ENCODE peak calls at places on chromosome 11, in six cellular contexts. One of them, this sample, is unnamed.

GRCh38 chr11:28058333-28058732 is 49.6 kb downstream of the KIF18A start:
- DNase-seq in mammary epithelial cell: no peak
- DNase-seq in mesenchymal stem cell: peak; percentile 39
- DNase-seq in IMR-90: peak; percentile 51
- DNase-seq in GM23338: peak; percentile 1
- DNase-seq in Karpas-422: no peak
- DNase-seq in this sample: no peak

GRCh38 chr11:75639752-75640151 is 29.1 kb downstream of the MAP6 start:
- DNase-seq in mammary epithelial cell: no peak
- DNase-seq in mesenchymal stem cell: peak; percentile 72
- DNase-seq in IMR-90: peak; percentile 59
- DNase-seq in GM23338: no peak
- DNase-seq in Karpas-422: no peak
- DNase-seq in this sample: no peak

GRCh38 chr11:117099681-117100080 is 1.5 kb upstream of the SIK3 start:
- DNase-seq in mammary epithelial cell: no peak
- DNase-seq in mesenchymal stem cell: no peak
- DNase-seq in IMR-90: no peak
- DNase-seq in GM23338: no peak
- DNase-seq in Karpas-422: no peak
- DNase-seq in this sample: no peak

GRCh38 chr11:21710791-21711190 is 482.1 kb upstream of the ANO5 start:
- DNase-seq in mammary epithelial cell: peak; percentile 9
- DNase-seq in mesenchymal stem cell: no peak
- DNase-seq in IMR-90: no peak
- DNase-seq in GM23338: no peak
- DNase-seq in Karpas-422: no peak
- DNase-seq in this sample: no peak

GRCh38 chr11:108324587-108324986 is 101.7 kb downstream of the ATM start:
- DNase-seq in mammary epithelial cell: peak; percentile 5
- DNase-seq in mesenchymal stem cell: no peak
- DNase-seq in IMR-90: peak; percentile 57
- DNase-seq in GM23338: no peak
- DNase-seq in Karpas-422: no peak
- DNase-seq in this sample: no peak

GRCh38 chr11:116176484-116177005 is 596.2 kb downstream of the BUD13 start:
- DNase-seq in mammary epithelial cell: no peak
- DNase-seq in mesenchymal stem cell: no peak
- DNase-seq in IMR-90: no peak
- DNase-seq in GM23338: no peak
- DNase-seq in Karpas-422: no peak
- DNase-seq in this sample: no peak

GRCh38 chr11:123020968-123021367 is 39.3 kb upstream of the BSX start:
- DNase-seq in mammary epithelial cell: peak; percentile 20
- DNase-seq in mesenchymal stem cell: peak; percentile 58
- DNase-seq in IMR-90: peak; percentile 49
- DNase-seq in GM23338: peak; percentile 88
- DNase-seq in Karpas-422: peak; percentile 78
- DNase-seq in this sample: peak; percentile 37

GRCh38 chr11:15107730-15108515 is 6.8 kb upstream of the INSC start:
- DNase-seq in mammary epithelial cell: peak; percentile 61
- DNase-seq in mesenchymal stem cell: peak; percentile 74
- DNase-seq in IMR-90: peak; percentile 55
- DNase-seq in GM23338: no peak
- DNase-seq in Karpas-422: no peak
- DNase-seq in this sample: no peak

GRCh38 chr11:119172513-119172912 is 4.0 kb downstream of the NLRX1 start:
- DNase-seq in mammary epithelial cell: no peak
- DNase-seq in mesenchymal stem cell: no peak
- DNase-seq in IMR-90: no peak
- DNase-seq in GM23338: no peak
- DNase-seq in Karpas-422: no peak
- DNase-seq in this sample: no peak

GRCh38 chr11:68166969-68167368 is 45.8 kb upstream of the CHKA start:
- DNase-seq in mammary epithelial cell: no peak
- DNase-seq in mesenchymal stem cell: no peak
- DNase-seq in IMR-90: no peak
- DNase-seq in GM23338: no peak
- DNase-seq in Karpas-422: no peak
- DNase-seq in this sample: no peak

GRCh38 chr11:68167474-68167873 is 45.6 kb downstream of the KMT5B start:
- DNase-seq in mammary epithelial cell: no peak
- DNase-seq in mesenchymal stem cell: no peak
- DNase-seq in IMR-90: no peak
- DNase-seq in GM23338: no peak
- DNase-seq in Karpas-422: no peak
- DNase-seq in this sample: no peak

GRCh38 chr11:68164437-68164836 is 43.2 kb upstream of the CHKA start:
- DNase-seq in mammary epithelial cell: peak; percentile 64
- DNase-seq in mesenchymal stem cell: peak; percentile 22
- DNase-seq in IMR-90: peak; percentile 66
- DNase-seq in GM23338: no peak
- DNase-seq in Karpas-422: no peak
- DNase-seq in this sample: no peak

GRCh38 chr11:68163691-68164090 is 42.5 kb upstream of the CHKA start:
- DNase-seq in mammary epithelial cell: no peak
- DNase-seq in mesenchymal stem cell: no peak
- DNase-seq in IMR-90: no peak
- DNase-seq in GM23338: no peak
- DNase-seq in Karpas-422: no peak
- DNase-seq in this sample: no peak

GRCh38 chr11:68165601-68166000 is 44.4 kb upstream of the CHKA start:
- DNase-seq in mammary epithelial cell: no peak
- DNase-seq in mesenchymal stem cell: no peak
- DNase-seq in IMR-90: no peak
- DNase-seq in GM23338: no peak
- DNase-seq in Karpas-422: no peak
- DNase-seq in this sample: no peak
- H3K36me3 ChIP-seq in mammary epithelial cell: peaks cover 20% of the 10 kb centered on the region
- H3K36me3 ChIP-seq in mesenchymal stem cell: peaks cover 35% of the 10 kb centered on the region
- H3K36me3 ChIP-seq in IMR-90: peaks cover 46% of the 10 kb centered on the region
- H3K36me3 ChIP-seq in GM23338: peaks cover 30% of the 10 kb centered on the region
- H3K36me3 ChIP-seq in Karpas-422: peaks cover 25% of the 10 kb centered on the region
- H3K36me3 ChIP-seq in this sample: peaks cover 18% of the 10 kb centered on the region

GRCh38 chr11:35812850-35813249 is 131.0 kb upstream of the LDLRAD3 start:
- DNase-seq in mammary epithelial cell: no peak
- DNase-seq in mesenchymal stem cell: no peak
- DNase-seq in IMR-90: no peak
- DNase-seq in GM23338: no peak
- DNase-seq in Karpas-422: no peak
- DNase-seq in this sample: no peak
- H3K27ac ChIP-seq in mammary epithelial cell: no peak overlapping the region
- H3K27ac ChIP-seq in mesenchymal stem cell: no peak overlapping the region
- H3K27ac ChIP-seq in IMR-90: no peak overlapping the region
- H3K27ac ChIP-seq in GM23338: no peak overlapping the region
- H3K27ac ChIP-seq in Karpas-422: no peak overlapping the region
- H3K27ac ChIP-seq in this sample: no peak overlapping the region

GRCh38 chr11:60908803-60909202 is 2.4 kb upstream of the PRPF19 start:
- DNase-seq in mammary epithelial cell: no peak
- DNase-seq in mesenchymal stem cell: no peak
- DNase-seq in IMR-90: no peak
- DNase-seq in GM23338: no peak
- DNase-seq in Karpas-422: no peak
- DNase-seq in this sample: no peak

GRCh38 chr11:60905047-60905446 is 1.3 kb downstream of the PRPF19 start:
- DNase-seq in mammary epithelial cell: no peak
- DNase-seq in mesenchymal stem cell: no peak
- DNase-seq in IMR-90: no peak
- DNase-seq in GM23338: no peak
- DNase-seq in Karpas-422: no peak
- DNase-seq in this sample: no peak

GRCh38 chr11:60902625-60903024 is 3.8 kb downstream of the PRPF19 start:
- DNase-seq in mammary epithelial cell: no peak
- DNase-seq in mesenchymal stem cell: no peak
- DNase-seq in IMR-90: no peak
- DNase-seq in GM23338: no peak
- DNase-seq in Karpas-422: no peak
- DNase-seq in this sample: no peak

GRCh38 chr11:60906132-60906972 is at the start of gene PRPF19:
- DNase-seq in mammary epithelial cell: peak; percentile 96
- DNase-seq in mesenchymal stem cell: peak; percentile 98
- DNase-seq in IMR-90: peak; percentile 92
- DNase-seq in GM23338: peak; percentile 99
- DNase-seq in Karpas-422: peak; percentile 99
- DNase-seq in this sample: peak; percentile 99

DNA sequence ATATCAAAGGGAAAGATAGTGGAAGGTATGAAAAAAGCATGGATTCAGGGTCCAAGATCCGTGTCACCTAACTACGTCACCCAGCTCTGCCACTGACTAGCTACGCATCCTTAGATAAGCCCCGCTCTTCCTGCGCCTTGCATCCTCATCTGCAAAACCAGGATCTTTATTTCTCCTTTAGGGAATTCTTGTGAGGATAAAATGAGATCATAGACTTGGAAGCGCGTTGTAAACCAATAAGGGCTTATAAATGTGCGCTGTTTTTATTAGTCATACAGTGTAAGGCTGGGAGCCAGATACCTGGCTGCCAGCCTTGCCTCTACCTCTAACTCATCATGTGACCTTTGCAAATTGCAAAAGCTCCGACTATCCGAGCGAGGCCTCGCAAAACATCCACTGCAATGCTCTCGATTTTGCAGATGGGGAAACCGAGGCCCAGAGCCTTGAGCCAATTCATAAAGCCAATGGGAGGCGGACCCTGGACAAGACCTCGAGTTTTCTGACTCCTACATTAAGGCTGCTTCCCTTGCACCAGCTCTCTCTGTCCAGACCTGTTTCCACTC is 753 bp downstream of the PRPF19 start:
- DNase-seq in mammary epithelial cell: peak; percentile 77
- DNase-seq in mesenchymal stem cell: peak; percentile 61
- DNase-seq in IMR-90: peak; percentile 78
- DNase-seq in GM23338: peak; percentile 11
- DNase-seq in Karpas-422: no peak
- DNase-seq in this sample: no peak
- H3K36me3 ChIP-seq in mammary epithelial cell: peaks cover 23% of the 10 kb centered on the region
- H3K36me3 ChIP-seq in mesenchymal stem cell: peaks cover 29% of the 10 kb centered on the region
- H3K36me3 ChIP-seq in IMR-90: peaks cover 24% of the 10 kb centered on the region
- H3K36me3 ChIP-seq in GM23338: peaks cover 9% of the 10 kb centered on the region
- H3K36me3 ChIP-seq in Karpas-422: peaks cover 34% of the 10 kb centered on the region
- H3K36me3 ChIP-seq in this sample: peaks cover 13% of the 10 kb centered on the region

DNA sequence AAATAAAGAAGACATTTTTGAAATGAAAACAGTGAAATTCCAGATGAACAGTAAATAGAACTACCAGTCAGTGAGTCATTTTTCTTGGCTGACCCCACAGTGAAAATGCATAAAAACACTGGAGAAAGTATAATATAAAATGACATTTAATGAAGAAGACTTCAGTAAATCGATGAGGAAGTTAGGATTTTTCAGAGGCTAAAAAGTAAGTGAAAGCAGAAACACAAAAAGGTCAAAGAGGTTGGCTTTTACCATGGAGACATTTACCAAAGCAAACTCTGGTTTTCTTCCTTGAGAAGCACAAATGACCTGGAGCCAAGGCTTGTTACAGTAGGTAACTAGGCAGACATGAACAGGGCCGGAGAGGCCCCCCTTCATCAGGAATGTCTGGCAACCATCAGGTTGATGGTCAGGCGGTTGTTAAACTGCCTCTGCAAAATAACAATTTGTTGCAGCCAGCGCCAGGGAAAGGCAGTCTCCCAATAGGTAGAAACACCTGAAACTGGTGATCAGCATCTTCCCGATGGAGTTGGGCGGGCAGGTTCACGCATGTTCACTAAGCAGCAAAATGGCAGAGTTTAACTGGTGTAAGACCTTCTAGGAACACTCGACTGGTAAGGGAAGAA is 16.7 kb upstream of the TMEM123 start:
- DNase-seq in mammary epithelial cell: no peak
- DNase-seq in mesenchymal stem cell: peak; percentile 40
- DNase-seq in IMR-90: peak; percentile 62
- DNase-seq in GM23338: no peak
- DNase-seq in Karpas-422: no peak
- DNase-seq in this sample: no peak
- H3K27ac ChIP-seq in mammary epithelial cell: no peak overlapping the region
- H3K27ac ChIP-seq in mesenchymal stem cell: peak overlapping the region; percentile 9
- H3K27ac ChIP-seq in IMR-90: peak overlapping the region; percentile 36
- H3K27ac ChIP-seq in GM23338: no peak overlapping the region
- H3K27ac ChIP-seq in Karpas-422: no peak overlapping the region
- H3K27ac ChIP-seq in this sample: no peak overlapping the region

GRCh38 chr11:102386376-102386775 is 39.4 kb downstream of the BIRC2 start:
- DNase-seq in mammary epithelial cell: no peak
- DNase-seq in mesenchymal stem cell: no peak
- DNase-seq in IMR-90: peak; percentile 17
- DNase-seq in GM23338: no peak
- DNase-seq in Karpas-422: no peak
- DNase-seq in this sample: no peak

GRCh38 chr11:102382384-102382783 is 35.4 kb downstream of the BIRC2 start:
- DNase-seq in mammary epithelial cell: no peak
- DNase-seq in mesenchymal stem cell: no peak
- DNase-seq in IMR-90: peak; percentile 19
- DNase-seq in GM23338: no peak
- DNase-seq in Karpas-422: no peak
- DNase-seq in this sample: no peak

GRCh38 chr11:102385053-102385976 is 38.3 kb downstream of the BIRC2 start:
- DNase-seq in mammary epithelial cell: no peak
- DNase-seq in mesenchymal stem cell: no peak
- DNase-seq in IMR-90: no peak
- DNase-seq in GM23338: no peak
- DNase-seq in Karpas-422: no peak
- DNase-seq in this sample: no peak

GRCh38 chr11:102383839-102384238 is 36.8 kb downstream of the BIRC2 start:
- DNase-seq in mammary epithelial cell: no peak
- DNase-seq in mesenchymal stem cell: no peak
- DNase-seq in IMR-90: no peak
- DNase-seq in GM23338: no peak
- DNase-seq in Karpas-422: no peak
- DNase-seq in this sample: no peak

DNA sequence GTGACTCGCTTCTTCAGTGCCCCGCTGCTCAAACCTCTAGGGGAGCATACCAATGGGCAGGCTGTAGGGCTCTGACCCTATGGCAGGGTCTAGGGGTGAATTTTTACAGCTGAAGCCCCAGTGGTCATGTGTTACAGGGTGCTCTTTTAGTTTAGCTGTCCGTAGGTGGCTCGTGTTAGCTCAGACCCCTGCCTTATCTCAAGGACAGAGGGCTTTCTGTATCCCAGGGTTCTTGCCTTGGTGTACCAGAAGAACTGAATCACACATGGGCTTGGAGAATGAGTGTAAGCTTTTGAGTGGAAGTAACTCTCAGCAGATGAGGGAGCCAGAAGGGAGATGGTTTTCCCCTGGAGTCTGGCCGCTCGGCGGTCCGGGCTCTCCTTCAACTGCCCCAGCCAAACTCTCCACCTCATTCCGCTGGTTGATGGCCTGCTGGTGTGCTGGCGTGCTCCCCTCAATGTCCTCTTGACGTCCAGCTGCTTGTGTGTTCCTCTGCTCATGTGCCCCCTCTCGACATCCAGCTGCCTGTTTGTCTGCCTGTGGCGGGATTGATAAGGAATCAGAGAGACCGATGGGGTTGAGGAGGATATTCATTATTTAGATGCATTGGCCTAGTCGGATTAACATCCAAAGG is 37.5 kb downstream of the BIRC2 start:
- DNase-seq in mammary epithelial cell: no peak
- DNase-seq in mesenchymal stem cell: no peak
- DNase-seq in IMR-90: no peak
- DNase-seq in GM23338: no peak
- DNase-seq in Karpas-422: no peak
- DNase-seq in this sample: no peak
- H3K36me3 ChIP-seq in mammary epithelial cell: peaks cover 14% of the 10 kb centered on the region
- H3K36me3 ChIP-seq in mesenchymal stem cell: peaks cover 12% of the 10 kb centered on the region
- H3K36me3 ChIP-seq in IMR-90: peaks cover 32% of the 10 kb centered on the region
- H3K36me3 ChIP-seq in GM23338: no peaks in the 10 kb centered on the region
- H3K36me3 ChIP-seq in Karpas-422: peaks cover 56% of the 10 kb centered on the region
- H3K36me3 ChIP-seq in this sample: peaks cover 42% of the 10 kb centered on the region

This sample was measured in naive thymus-derived CD4-positive, alpha-beta T cell.